ENCODE peak calls at places on chromosomes 7 and 10, in six cellular contexts. D is colonic mucosa; M is progenitor cell of endocrine pancreas; A is activated CD4-positive, alpha-beta T cell treated with anti-CD3 and anti-CD28 coated beads, Interleukin-2, amount 50 U/mL, for 24 hours; E is AG09309; X is AG04450. Y is an unnamed sample.
A peak's percentile ranks its signal among the peaks of the same experiment; 100 is the strongest.

GRCh38 chr10:72072639-72073038 is 15.7 kb downstream of the SPOCK2 start:
- DNase-seq in X (no peak), A (no peak), D (no peak), M (no peak), E (no peak), Y (no peak)

GRCh38 chr7:98864726-98865420 is 4.9 kb downstream of the TMEM130 start:
- DNase-seq in A (no peak), D (no peak), X (no peak), E (no peak), M (no peak), Y (peak; percentile 72)

GRCh38 chr10:125092564-125093031 is 67.8 kb downstream of the CTBP2 start:
- DNase-seq in M (no peak), D (no peak), A (no peak), X (no peak), E (no peak), Y (no peak)

GRCh38 chr7:95545666-95546065 is 50.6 kb downstream of the PDK4 start:
- DNase-seq in M (no peak), X (no peak), A (no peak), E (no peak), D (no peak), Y (no peak)

GRCh38 chr10:69650589-69651261 is 20.7 kb downstream of the FAM241B start:
- DNase-seq in M (no peak), E (no peak), A (no peak), X (no peak), D (no peak), Y (no peak)

GRCh38 chr7:73903321-73904218 is 42.6 kb downstream of the TMEM270 start:
- DNase-seq in E (no peak), X (no peak), A (no peak), M (no peak), D (no peak), Y (no peak)

GRCh38 chr7:112986256-112987031 is 100.2 kb downstream of the GPR85 start:
- DNase-seq in M (no peak), X (no peak), E (no peak), A (no peak), D (no peak), Y (no peak)

GRCh38 chr10:86160890-86161585 is 205.6 kb downstream of the GRID1 start:
- DNase-seq in M (no peak), A (no peak), X (no peak), D (no peak), E (no peak), Y (no peak)

GRCh38 chr10:78721231-78721630 is 347.5 kb upstream of the ZMIZ1 start:
- DNase-seq in M (no peak), A (no peak), E (no peak), D (no peak), X (no peak), Y (no peak)

GRCh38 chr7:23600251-23600650 is 3.1 kb downstream of the CCDC126 start:
- DNase-seq in X (no peak), D (no peak), A (no peak), E (no peak), M (no peak), Y (no peak)

GRCh38 chr7:155805826-155806095 is 6.5 kb downstream of the SHH start:
- DNase-seq in E (no peak), M (no peak), A (no peak), X (no peak), D (no peak), Y (no peak)

GRCh38 chr7:110759069-110759468 is 331.9 kb upstream of the LRRN3 start:
- DNase-seq in A (no peak), E (no peak), X (no peak), D (no peak), M (no peak), Y (peak; percentile 0)

Y was measured in Caki2.